ENCODE peak calls at places on chromosomes 5 and 9, in six cellular contexts. E is CD4-positive, CD25-positive, alpha-beta regulatory T cell; C is tibial artery; Y is IMR-90; F is heart right ventricle; U is Panc1. N is an unnamed sample.

GRCh38 chr5:151739939-151740335 is 18.5 kb downstream of the ATOX1 start:
- DNase-seq in Y (peak; percentile 94), F (no peak), C (no peak), E (no peak), U (no peak), N (no peak)

GRCh38 chr9:132901859-132902831 is 23.4 kb downstream of the SPACA9 start:
- DNase-seq in C (peak; percentile 57), F (peak; percentile 60), Y (peak; percentile 83), U (peak; percentile 51), E (peak; percentile 81), N (peak; percentile 82)

GRCh38 chr9:125407974-125408900 is 146.6 kb downstream of the GAPVD1 start:
- DNase-seq in Y (peak; percentile 56), C (peak; percentile 58), F (peak; percentile 71), U (no peak), E (peak; percentile 69), N (peak; percentile 68)

GRCh38 chr5:133373121-133373870 is 239.0 kb downstream of the FSTL4 start:
- DNase-seq in F (no peak), C (no peak), U (no peak), Y (peak; percentile 2), E (no peak), N (no peak)

GRCh38 chr9:14349818-14350333 is 35.9 kb upstream of the NFIB start:
- DNase-seq in F (peak; percentile 18), Y (no peak), C (no peak), U (no peak), E (no peak), N (no peak)

GRCh38 chr9:69745716-69746538 is 13.9 kb downstream of the PTAR1 start:
- DNase-seq in E (no peak), U (no peak), F (no peak), Y (peak; percentile 47), C (no peak), N (no peak)

GRCh38 chr9:22215492-22215891 is 206.4 kb upstream of the CDKN2B start:
- DNase-seq in Y (no peak), E (no peak), U (no peak), F (no peak), C (no peak), N (no peak)

GRCh38 chr9:10238087-10238486 is 374.7 kb downstream of the PTPRD start:
- DNase-seq in Y (no peak), E (no peak), F (no peak), U (no peak), C (no peak), N (no peak)

GRCh38 chr5:108367679-108368334 is 14.1 kb downstream of the FBXL17 start:
- DNase-seq in C (no peak), Y (no peak), U (no peak), E (no peak), F (no peak), N (no peak)

GRCh38 chr5:108373426-108373825 is 8.5 kb downstream of the FBXL17 start:
- DNase-seq in U (no peak), E (no peak), Y (no peak), F (no peak), C (no peak), N (no peak)

GRCh38 chr5:108369167-108369566 is 12.7 kb downstream of the FBXL17 start:
- DNase-seq in Y (no peak), C (no peak), U (no peak), F (no peak), E (no peak), N (no peak)

GRCh38 chr5:108372369-108372768 is 9.5 kb downstream of the FBXL17 start:
- DNase-seq in C (no peak), U (no peak), Y (no peak), F (no peak), E (no peak), N (no peak)

DNA sequence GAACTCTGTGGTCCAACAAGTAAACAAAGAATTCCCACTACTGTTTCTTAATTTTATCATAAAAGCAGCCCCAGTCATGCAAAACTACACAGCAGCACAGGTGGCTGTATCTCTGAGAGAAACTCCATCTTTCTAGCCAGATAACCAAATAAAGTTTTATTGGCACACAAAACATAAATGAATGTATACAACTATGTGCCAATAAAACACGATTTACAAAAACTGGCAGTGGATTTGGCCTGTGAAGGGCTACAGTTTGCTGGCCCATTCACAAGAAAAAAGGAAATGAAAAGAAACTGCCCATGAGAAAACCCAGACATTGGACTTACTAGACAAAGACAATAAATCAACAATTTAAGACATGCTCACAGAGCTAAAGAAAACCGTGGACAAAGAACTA is 10.6 kb downstream of the FBXL17 start:
- DNase-seq in F (no peak), Y (no peak), E (no peak), U (no peak), C (no peak), N (no peak)
- H3K36me3 ChIP-seq in F (peaks cover 4% of the 10 kb centered on the region), Y (peaks cover 2% of the 10 kb centered on the region), E (no peaks in the 10 kb centered on the region), U (no peaks in the 10 kb centered on the region), C (peaks cover 9% of the 10 kb centered on the region), N (no peaks in the 10 kb centered on the region)

DNA sequence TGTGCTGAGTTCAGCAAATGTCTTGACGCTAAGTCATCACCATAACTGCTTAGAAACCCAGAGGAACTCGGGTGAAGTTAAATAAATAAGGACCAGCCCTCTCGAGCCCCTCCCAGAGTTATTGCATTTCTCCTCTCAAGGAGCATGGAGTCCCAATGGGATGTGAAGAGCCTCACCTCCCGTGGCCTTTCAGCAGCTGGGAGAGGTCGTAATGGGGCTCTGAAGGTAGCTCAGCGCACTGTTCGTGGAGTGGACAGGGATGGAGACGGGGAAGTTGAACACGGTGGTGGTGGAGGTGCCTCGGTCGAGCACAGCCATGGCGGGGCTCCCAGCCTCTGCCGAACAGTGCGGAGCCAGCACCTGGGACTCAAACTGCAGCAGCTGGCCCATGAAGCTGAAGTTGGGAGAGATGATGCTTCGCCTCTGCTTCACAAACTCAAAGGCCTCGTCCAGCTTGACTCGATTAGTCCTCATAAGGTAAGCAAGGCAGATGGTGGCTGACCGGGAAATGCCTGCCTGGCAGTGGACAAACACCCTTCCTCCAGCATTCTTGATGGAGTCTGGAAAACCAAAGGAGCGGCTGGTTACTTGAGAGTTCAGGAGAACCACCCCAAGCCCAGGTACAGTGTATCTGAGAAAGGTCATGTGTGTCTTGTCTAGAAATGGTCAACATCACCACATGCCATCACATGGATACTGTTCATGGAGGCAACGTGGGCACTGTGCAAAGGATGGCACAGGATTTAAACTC is 2.2 kb downstream of the DUSP1 start:
- DNase-seq in Y (peak; percentile 72), F (no peak), U (peak; percentile 69), C (no peak), E (peak; percentile 60), N (peak; percentile 66)
- H3K4me3 ChIP-seq in Y (peak overlapping the region; percentile 88), F (peak overlapping the region; percentile 91), U (peak overlapping the region; percentile 97), C (peak overlapping the region; percentile 78), E (peak overlapping the region; percentile 99), N (peak overlapping the region; percentile 83)

GRCh38 chr5:1479066-1479465 is 33.8 kb upstream of the SLC6A3 start:
- DNase-seq in F (no peak), E (no peak), U (no peak), Y (no peak), C (no peak), N (no peak)

GRCh38 chr5:1479581-1480188 is 34.4 kb upstream of the SLC6A3 start:
- DNase-seq in U (no peak), E (no peak), F (no peak), C (peak; percentile 58), Y (peak; percentile 36), N (peak; percentile 41)

GRCh38 chr5:1476967-1477310 is 31.7 kb upstream of the SLC6A3 start:
- DNase-seq in E (no peak), F (no peak), C (no peak), U (no peak), Y (no peak), N (no peak)

GRCh38 chr5:1477341-1477740 is 32.1 kb upstream of the SLC6A3 start:
- DNase-seq in Y (peak; percentile 15), C (peak; percentile 77), F (peak; percentile 42), E (no peak), U (no peak), N (no peak)

DNA sequence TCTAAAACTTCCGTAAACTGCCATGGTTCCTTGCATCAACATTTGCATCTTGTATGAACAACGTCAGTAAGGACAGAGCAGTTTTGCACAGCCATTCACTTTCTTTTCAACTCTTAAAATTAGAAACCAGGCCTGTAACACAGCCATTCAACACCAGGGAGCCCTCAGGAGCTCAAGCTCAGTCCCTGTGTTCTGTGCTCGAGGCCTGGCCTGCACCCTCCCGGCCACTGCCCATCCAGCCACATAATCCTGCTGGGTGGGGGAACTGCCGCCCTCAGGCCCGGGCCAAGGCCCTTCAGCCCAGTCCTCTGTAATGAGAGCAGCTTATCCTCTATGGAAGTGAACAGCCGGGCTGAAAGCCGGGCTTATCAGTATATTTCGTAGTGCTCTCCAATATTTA is 33.1 kb upstream of the SLC6A3 start:
- DNase-seq in Y (no peak), E (no peak), U (no peak), C (no peak), F (no peak), N (no peak)
- H3K36me3 ChIP-seq in Y (peaks cover 57% of the 10 kb centered on the region), E (peaks cover 31% of the 10 kb centered on the region), U (no peaks in the 10 kb centered on the region), C (peaks cover 30% of the 10 kb centered on the region), F (peaks cover 58% of the 10 kb centered on the region), N (peaks cover 32% of the 10 kb centered on the region)

DNA sequence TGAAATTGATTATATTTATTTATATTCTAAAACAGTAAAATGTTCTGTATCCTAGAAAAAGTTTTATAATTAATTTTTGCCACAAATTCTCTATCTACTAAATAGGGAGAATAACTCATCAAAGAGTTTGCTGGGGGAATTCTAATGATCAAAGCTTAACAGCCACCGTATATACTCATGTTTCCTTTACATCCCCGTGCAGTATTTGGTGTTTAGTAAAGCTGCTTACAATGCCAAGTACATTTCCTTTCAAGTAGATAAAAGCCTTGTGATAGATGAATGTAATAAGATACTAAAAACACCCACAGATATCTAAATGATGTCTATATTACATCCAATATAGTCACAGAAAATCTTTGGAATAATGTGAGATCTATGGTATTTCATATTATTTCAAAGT is 312.2 kb downstream of the HCN1 start:
- DNase-seq in Y (no peak), E (no peak), C (no peak), F (no peak), U (no peak), N (no peak)
- H3K4me3 ChIP-seq in Y (no peak overlapping the region), E (no peak overlapping the region), C (no peak overlapping the region), F (no peak overlapping the region), U (no peak overlapping the region), N (no peak overlapping the region)

N was measured in CD4-positive, alpha-beta memory T cell.